ENCODE peak calls at places on chromosomes 6 and 20, in six cellular contexts. W is neural progenitor cell, V is ovary, T is sigmoid colon, N is fibroblast of lung, J is fibroblast of mammary gland. L is an unnamed sample.

GRCh38 chr6:151958332-151958731 is 150.8 kb downstream of the ESR1 start:
- DNase-seq in N (peak; percentile 59), J (peak; percentile 84), W (no peak), T (no peak), V (no peak), L (no peak)

GRCh38 chr6:46010771-46011170 is 4.9 kb downstream of the CLIC5 start:
- DNase-seq in W (no peak), J (peak; percentile 9), V (no peak), N (no peak), T (no peak), L (no peak)

GRCh38 chr20:47352332-47353223 is 3.9 kb downstream of the ZMYND8 start:
- DNase-seq in N (peak; percentile 70), V (peak; percentile 67), J (no peak), W (peak; percentile 69), T (no peak), L (no peak)

GRCh38 chr20:54208492-54209044 is 681 bp downstream of the PFDN4 start:
- DNase-seq in J (peak; percentile 68), T (no peak), W (peak; percentile 38), V (no peak), N (peak; percentile 68), L (no peak)

GRCh38 chr20:8156603-8157079 is 24.6 kb downstream of the PLCB1 start:
- DNase-seq in J (peak; percentile 39), V (no peak), T (no peak), N (peak; percentile 67), W (no peak), L (no peak)

GRCh38 chr20:30815577-30816181 is 441.8 kb upstream of the DEFB115 start:
- DNase-seq in N (no peak), J (no peak), W (no peak), V (no peak), T (no peak), L (no peak)

GRCh38 chr6:165511807-165512206 is 151.2 kb downstream of the PDE10A start:
- DNase-seq in V (no peak), T (no peak), N (no peak), J (no peak), W (no peak), L (no peak)

GRCh38 chr6:170211404-170212025 is 79.4 kb downstream of the DLL1 start:
- DNase-seq in V (no peak), T (no peak), N (no peak), W (no peak), J (no peak), L (no peak)

GRCh38 chr6:25331085-25331685 is 52.0 kb downstream of the CARMIL1 start:
- DNase-seq in J (peak; percentile 78), N (no peak), W (no peak), V (no peak), T (no peak), L (no peak)

GRCh38 chr6:118789419-118789818 is 104.5 kb upstream of the ASF1A start:
- DNase-seq in W (no peak), V (no peak), T (no peak), J (no peak), N (no peak), L (no peak)

GRCh38 chr6:66838764-66839163 is 1131.7 kb upstream of the EYS start:
- DNase-seq in T (no peak), V (no peak), J (no peak), W (no peak), N (no peak), L (no peak)

GRCh38 chr6:53752856-53753255 is 41.9 kb upstream of the LRRC1 start:
- DNase-seq in W (no peak), T (no peak), V (no peak), N (peak; percentile 86), J (peak; percentile 45), L (no peak)

GRCh38 chr20:24469116-24470030 is at the start of gene SYNDIG1:
- DNase-seq in J (no peak), V (no peak), N (peak; percentile 19), W (peak; percentile 84), T (peak; percentile 48), L (no peak)

GRCh38 chr6:153125032-153125431 is 6.0 kb downstream of the RGS17 start:
- DNase-seq in T (no peak), N (no peak), V (no peak), J (no peak), W (no peak), L (no peak)

GRCh38 chr20:24637941-24638340 is 168.5 kb downstream of the SYNDIG1 start:
- DNase-seq in V (no peak), T (no peak), J (no peak), N (no peak), W (no peak), L (no peak)

GRCh38 chr20:539848-540247 is 3.7 kb downstream of the CSNK2A1 start:
- DNase-seq in W (no peak), V (no peak), T (no peak), J (peak; percentile 70), N (peak; percentile 73), L (no peak)

GRCh38 chr20:20454367-20454766 is 86.5 kb downstream of the INSM1 start:
- DNase-seq in V (no peak), J (no peak), W (no peak), T (no peak), N (no peak), L (no peak)

GRCh38 chr6:12467706-12468670 is 177.8 kb downstream of the EDN1 start:
- DNase-seq in J (peak; percentile 21), V (no peak), N (peak; percentile 83), T (no peak), W (no peak), L (no peak)

GRCh38 chr20:45341939-45342862 is 6.0 kb downstream of the SDC4 start:
- DNase-seq in T (peak; percentile 89), J (no peak), N (peak; percentile 79), V (peak; percentile 48), W (peak; percentile 52), L (no peak)

GRCh38 chr6:123503619-123504018 is 133.1 kb downstream of the TRDN start:
- DNase-seq in W (no peak), V (no peak), N (no peak), T (no peak), J (no peak), L (no peak)

GRCh38 chr6:70604254-70604653 is 37.5 kb downstream of the SDHAF4 start:
- DNase-seq in W (no peak), V (no peak), N (no peak), T (no peak), J (no peak), L (no peak)

GRCh38 chr6:44044940-44045671 is 82.1 kb downstream of the MRPL14 start:
- DNase-seq in T (no peak), N (no peak), J (no peak), W (no peak), V (no peak), L (no peak)

GRCh38 chr20:24718696-24719095 is 230.4 kb upstream of the CST7 start:
- DNase-seq in V (no peak), N (no peak), W (no peak), J (no peak), T (no peak), L (no peak)

GRCh38 chr6:114690625-114691024 is 347.8 kb upstream of the HS3ST5 start:
- DNase-seq in V (no peak), T (no peak), W (peak; percentile 16), N (no peak), J (no peak), L (no peak)

DNA sequence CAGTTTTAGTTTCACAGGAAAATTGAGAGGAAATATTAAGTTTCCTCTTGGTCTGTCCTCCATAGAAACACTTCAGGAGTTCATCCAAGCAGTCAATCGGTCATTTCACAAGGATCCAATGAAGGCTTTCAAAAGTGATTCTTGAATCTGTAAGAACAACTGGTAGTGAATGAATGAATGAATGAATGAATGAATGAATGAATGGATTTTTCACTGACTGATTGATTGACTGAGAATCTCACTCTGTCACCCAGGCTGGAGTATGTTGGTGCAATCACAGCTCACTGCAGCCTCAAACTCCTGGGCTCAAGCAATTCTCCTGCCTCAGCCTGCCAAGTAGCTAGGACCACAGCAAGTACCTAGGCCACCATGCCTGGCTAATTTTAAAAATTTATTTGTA is 39.4 kb upstream of the TAF8 start:
- DNase-seq in V (no peak), T (no peak), W (no peak), N (no peak), J (no peak), L (no peak)
- H3K4me3 ChIP-seq in V (no peak overlapping the region), T (no peak overlapping the region), W (no peak overlapping the region), N (no peak overlapping the region), J (no peak overlapping the region), L (no peak overlapping the region)

GRCh38 chr6:135162678-135163439 is 18.2 kb upstream of the MYB start:
- DNase-seq in T (no peak), N (no peak), W (peak; percentile 71), V (no peak), J (peak; percentile 55), L (no peak)
- TF ChIP-seq CTCF in T (no peak), N (peak; percentile 57), W (peak; percentile 75), V (no peak), J (peak; percentile 86), L (peak; percentile 32)

GRCh38 chr20:50977066-50978045 is 18.7 kb downstream of the MOCS3 start:
- DNase-seq in T (no peak), W (peak; percentile 15), J (no peak), V (no peak), N (no peak), L (no peak)

GRCh38 chr20:50980071-50980681 is 21.6 kb downstream of the MOCS3 start:
- DNase-seq in V (no peak), W (no peak), J (peak; percentile 99), N (peak; percentile 100), T (no peak), L (no peak)

GRCh38 chr20:50980851-50981713 is 22.5 kb downstream of the MOCS3 start:
- DNase-seq in V (peak; percentile 57), N (peak; percentile 50), W (peak; percentile 90), T (no peak), J (peak; percentile 74), L (no peak)

GRCh38 chr20:50981714-50982048 is 23.1 kb downstream of the MOCS3 start:
- DNase-seq in W (no peak), J (no peak), V (no peak), N (no peak), T (no peak), L (no peak)

GRCh38 chr20:50982372-50982771 is 23.8 kb downstream of the MOCS3 start:
- DNase-seq in N (peak; percentile 67), V (no peak), W (no peak), J (peak; percentile 74), T (no peak), L (peak; percentile 78)
- H3K4me3 ChIP-seq in N (no peak overlapping the region), V (no peak overlapping the region), W (no peak overlapping the region), J (no peak overlapping the region), T (no peak overlapping the region), L (no peak overlapping the region)

GRCh38 chr6:27565839-27566779 is 93.2 kb upstream of the ZNF184 start:
- DNase-seq in W (peak; percentile 73), J (no peak), V (no peak), T (no peak), N (peak; percentile 14), L (no peak)
- TF ChIP-seq CTCF in W (peak; percentile 51), J (no peak), V (no peak), T (no peak), N (no peak), L (no peak)

L was measured in LNCaP clone FGC.